ENCODE peak calls at places on chromosomes 6 and 20, in five cellular contexts. S is kidney, I is mammary epithelial cell, L is A549, Z is cardiac fibroblast. P is an unnamed sample.

GRCh38 chr6:11798096-11798495 is 19.5 kb upstream of the ADTRP start:
- DNase-seq in S (no peak), I (no peak), L (no peak), Z (no peak), P (peak)

GRCh38 chr6:43306086-43306485 is 2.5 kb downstream of the CRIP3 start:
- DNase-seq in S (peak), I (no peak), L (no peak), Z (no peak), P (no peak)

GRCh38 chr20:57213924-57214323 is 52.5 kb downstream of the BMP7 start:
- DNase-seq in S (peak), I (no peak), L (no peak), Z (no peak), P (no peak)

GRCh38 chr6:13924146-13924948 is 405 bp upstream of the RNF182 start:
- DNase-seq in S (peak), I (no peak), L (peak), Z (peak), P (no peak)

GRCh38 chr6:41022294-41022693 is 16.7 kb downstream of the UNC5CL start:
- DNase-seq in S (no peak), I (peak), L (no peak), Z (peak), P (no peak)

GRCh38 chr6:43393597-43393996 is 24.1 kb upstream of the ZNF318 start:
- DNase-seq in S (no peak), I (no peak), L (no peak), Z (no peak), P (no peak)

GRCh38 chr20:56826971-56827645 is 198.0 kb downstream of the TFAP2C start:
- DNase-seq in S (no peak), I (peak), L (peak), Z (peak), P (peak)

GRCh38 chr20:46196990-46197389 is 78.9 kb downstream of the CD40 start:
- DNase-seq in S (no peak), I (no peak), L (no peak), Z (no peak), P (no peak)

GRCh38 chr6:170283212-170284081 is 7.4 kb downstream of the DLL1 start:
- DNase-seq in S (peak), I (no peak), L (no peak), Z (no peak), P (no peak)

GRCh38 chr6:155954149-155954548 is 498.5 kb upstream of the NOX3 start:
- DNase-seq in S (no peak), I (no peak), L (no peak), Z (no peak), P (no peak)

GRCh38 chr6:138211048-138211581 is 7.2 kb downstream of the PBOV1 start:
- DNase-seq in S (no peak), I (no peak), L (peak), Z (no peak), P (no peak)

GRCh38 chr6:139243531-139243930 is 48.3 kb downstream of the TXLNB start:
- DNase-seq in S (no peak), I (no peak), L (no peak), Z (no peak), P (no peak)

GRCh38 chr6:163950159-163950558 is 535.6 kb downstream of the QKI start:
- DNase-seq in S (no peak), I (no peak), L (no peak), Z (no peak), P (no peak)

GRCh38 chr20:24208652-24209051 is 220.1 kb upstream of the GGTLC1 start:
- DNase-seq in S (no peak), I (no peak), L (peak), Z (no peak), P (no peak)

GRCh38 chr20:24991897-24992419 is 593 bp downstream of the APMAP start:
- DNase-seq in S (peak), I (no peak), L (no peak), Z (peak), P (no peak)

GRCh38 chr6:87938287-87938686 is 109.4 kb upstream of the SPACA1 start:
- DNase-seq in S (no peak), I (no peak), L (no peak), Z (no peak), P (no peak)

GRCh38 chr6:167136376-167136775 is 13.5 kb downstream of the CCR6 start:
- DNase-seq in S (no peak), I (no peak), L (no peak), Z (no peak), P (no peak)

GRCh38 chr20:49361872-49362663 is 84.2 kb upstream of the ZNFX1 start:
- DNase-seq in S (no peak), I (no peak), L (no peak), Z (no peak), P (no peak)

GRCh38 chr20:21322921-21323321 is 19.8 kb downstream of the XRN2 start:
- DNase-seq in S (no peak), I (peak), L (no peak), Z (no peak), P (no peak)

GRCh38 chr20:689947-690346 is 14.3 kb upstream of the SCRT2 start:
- DNase-seq in S (no peak), I (no peak), L (no peak), Z (no peak), P (no peak)

GRCh38 chr20:30912006-30912660 is 345.3 kb upstream of the DEFB115 start:
- DNase-seq in S (no peak), I (no peak), L (no peak), Z (peak), P (no peak)

GRCh38 chr20:44832724-44833123 is 22.4 kb upstream of the RIMS4 start:
- DNase-seq in S (no peak), I (peak), L (peak), Z (peak), P (no peak)
- H3K4me3 ChIP-seq in S (no peak), I (no peak), L (no peak), Z (no peak), P (no peak)

DNA sequence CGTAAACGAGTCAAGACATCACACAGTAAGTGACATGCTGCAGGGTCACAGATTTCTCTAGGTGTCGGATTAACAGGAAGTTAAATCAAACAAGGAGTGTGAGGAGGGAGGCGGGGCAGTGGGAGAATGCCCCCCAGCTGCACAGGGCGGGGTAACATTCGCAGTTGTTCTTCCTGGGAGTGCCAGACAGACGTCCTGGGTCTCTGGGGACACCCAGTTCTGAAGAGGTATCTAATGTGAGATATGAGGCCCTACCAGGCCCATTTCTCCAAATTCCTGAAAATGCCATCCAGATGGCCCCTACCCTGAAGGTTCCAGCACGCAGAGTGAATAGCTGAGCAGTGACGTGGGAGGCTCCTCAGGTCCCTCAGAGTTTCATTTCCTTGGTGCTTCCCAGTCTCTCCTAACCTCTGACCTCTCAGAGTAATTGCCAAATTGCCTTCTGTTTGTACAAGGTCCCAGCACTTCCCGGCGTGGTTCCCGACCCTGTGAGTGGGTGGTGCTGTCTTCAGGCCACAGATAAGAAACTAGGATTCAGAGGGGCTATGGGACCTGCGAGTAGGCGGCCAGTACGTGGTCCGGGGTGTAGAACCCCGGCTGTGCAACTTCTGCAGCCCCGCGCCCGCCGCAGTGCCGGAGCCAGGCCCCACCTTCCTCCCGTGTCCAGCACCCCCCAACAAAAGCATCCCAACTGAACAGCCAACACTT is 1.8 kb downstream of the RRBP1 start:
- DNase-seq in S (peak), I (peak), L (peak), Z (peak), P (no peak)
- TF ChIP-seq CTCF in S (no peak), I (no peak), L (no peak), Z (no peak), P (no peak)

GRCh38 chr6:10555625-10556309 is 34.6 kb downstream of the GCNT2 start:
- DNase-seq in S (peak), I (peak), L (no peak), Z (peak), P (no peak)
- H3K4me3 ChIP-seq in S (peak), I (peak), L (no peak), Z (peak), P (peak)

GRCh38 chr6:47263268-47263667 is 46.4 kb downstream of the TNFRSF21 start:
- DNase-seq in S (no peak), I (no peak), L (no peak), Z (no peak), P (no peak)
- TF ChIP-seq CTCF in S (no peak), I (no peak), L (no peak), Z (no peak), P (no peak)